ENCODE peak calls at places on chromosomes 1 and 21, in seven cellular contexts. X is NCI-H1105, Y is heart right ventricle, F is fibroblast of the aortic adventitia, A is skeletal muscle cell, B is adrenal gland, H is HFFc6. R is an unnamed sample.

GRCh38 chr1:47894718-47895393 is 102.3 kb downstream of the TRABD2B start:
- DNase-seq in B (peak; percentile 94), Y (no peak), A (no peak), H (no peak), F (no peak), X (no peak), R (no peak)

GRCh38 chr1:89822999-89823628 is 2.3 kb downstream of the LRRC8D start:
- DNase-seq in X (no peak), A (no peak), F (peak; percentile 72), B (no peak), Y (no peak), H (peak; percentile 13), R (no peak)

GRCh38 chr1:212106286-212106792 is 70.8 kb downstream of the DTL start:
- DNase-seq in H (no peak), A (no peak), X (no peak), B (no peak), Y (no peak), F (no peak), R (no peak)

GRCh38 chr21:17491716-17492414 is 21.0 kb upstream of the CXADR start:
- DNase-seq in A (peak; percentile 98), H (peak; percentile 94), Y (no peak), B (peak; percentile 67), X (no peak), F (peak; percentile 98), R (no peak)

GRCh38 chr21:45855248-45855801 is 126.2 kb upstream of the COL6A1 start:
- DNase-seq in H (no peak), X (no peak), F (no peak), Y (no peak), A (no peak), B (no peak), R (no peak)

GRCh38 chr21:26845750-26846035 is 484 bp upstream of the ADAMTS1 start:
- DNase-seq in H (no peak), A (no peak), X (no peak), B (no peak), Y (no peak), F (no peak), R (no peak)

GRCh38 chr1:167863921-167864279 is 50.0 kb downstream of the ADCY10 start:
- DNase-seq in B (no peak), A (no peak), F (no peak), Y (no peak), X (no peak), H (no peak), R (no peak)

GRCh38 chr1:51926171-51926812 is 47.8 kb upstream of the NRDC start:
- DNase-seq in F (peak; percentile 74), X (no peak), H (peak; percentile 79), B (no peak), Y (no peak), A (no peak), R (no peak)

GRCh38 chr1:4673494-4673893 is 19.1 kb downstream of the AJAP1 start:
- DNase-seq in F (no peak), A (no peak), H (no peak), X (no peak), B (no peak), Y (no peak), R (no peak)

GRCh38 chr1:234907585-234908457 is 220.8 kb downstream of the TOMM20 start:
- DNase-seq in X (no peak), F (peak; percentile 97), Y (no peak), H (peak; percentile 67), B (no peak), A (peak; percentile 63), R (no peak)

GRCh38 chr21:16420086-16420724 is 690.4 kb downstream of the USP25 start:
- DNase-seq in X (peak; percentile 79), Y (no peak), B (peak; percentile 42), H (no peak), F (peak; percentile 77), A (no peak), R (no peak)

GRCh38 chr1:39104158-39105060 is 78.3 kb downstream of the NDUFS5 start:
- DNase-seq in B (peak; percentile 46), Y (no peak), X (no peak), A (no peak), F (peak; percentile 46), H (no peak), R (no peak)

GRCh38 chr1:220841293-220841692 is 38.0 kb upstream of the HLX start:
- DNase-seq in F (no peak), Y (no peak), X (no peak), A (no peak), B (no peak), H (no peak), R (no peak)

GRCh38 chr1:68401506-68401905 is 48.2 kb downstream of the RPE65 start:
- DNase-seq in Y (no peak), A (no peak), H (no peak), B (no peak), F (no peak), X (no peak), R (no peak)

GRCh38 chr1:15885701-15886612 is 38.5 kb downstream of the SPEN start:
- DNase-seq in F (peak; percentile 96), B (peak; percentile 98), Y (peak; percentile 96), X (peak; percentile 96), A (peak; percentile 89), H (peak; percentile 90), R (peak; percentile 97)

GRCh38 chr1:228765543-228765942 is 30.3 kb downstream of the RHOU start:
- DNase-seq in F (no peak), H (no peak), Y (no peak), X (no peak), A (no peak), B (no peak), R (peak; percentile 17)

GRCh38 chr1:106571109-106571508 is 485.4 kb upstream of the PRMT6 start:
- DNase-seq in A (peak; percentile 46), H (no peak), X (no peak), Y (no peak), B (no peak), F (peak; percentile 2), R (no peak)

GRCh38 chr1:175597969-175598765 is 145.2 kb downstream of the TNR start:
- DNase-seq in X (no peak), H (peak; percentile 2), B (no peak), F (no peak), Y (no peak), A (peak; percentile 15), R (no peak)

GRCh38 chr1:6497215-6497866 is 5.9 kb upstream of the PLEKHG5 start:
- DNase-seq in A (no peak), Y (peak; percentile 65), X (peak; percentile 51), H (peak; percentile 19), F (peak; percentile 41), B (peak; percentile 76), R (peak; percentile 85)

GRCh38 chr21:35779690-35780570 is 280.4 kb downstream of the SETD4 start:
- DNase-seq in B (peak; percentile 8), H (peak; percentile 94), Y (no peak), X (no peak), A (peak; percentile 82), F (peak; percentile 79), R (peak; percentile 32)

GRCh38 chr21:41830764-41831452 is 48.2 kb downstream of the PRDM15 start:
- DNase-seq in X (no peak), H (no peak), A (no peak), F (no peak), Y (no peak), B (no peak), R (no peak)

GRCh38 chr1:244794071-244794470 is 41.4 kb upstream of the COX20 start:
- DNase-seq in A (no peak), H (no peak), F (no peak), B (no peak), X (no peak), Y (no peak), R (no peak)

GRCh38 chr1:208599063-208599462 is 354.9 kb upstream of the PLXNA2 start:
- DNase-seq in X (no peak), H (no peak), B (no peak), F (no peak), Y (no peak), A (no peak), R (no peak)

GRCh38 chr1:228352677-228353481 is 53.8 kb downstream of the TRIM11 start:
- DNase-seq in H (no peak), B (peak; percentile 1), F (no peak), Y (peak; percentile 11), X (no peak), A (no peak), R (peak; percentile 60)

GRCh38 chr1:168455764-168456163 is 88.0 kb downstream of the XCL2 start:
- DNase-seq in B (no peak), H (peak; percentile 24), F (no peak), A (no peak), X (no peak), Y (no peak), R (no peak)

GRCh38 chr21:29730281-29730680 is 209.5 kb downstream of the GRIK1 start:
- DNase-seq in A (no peak), Y (no peak), X (no peak), F (peak; percentile 40), B (no peak), H (no peak), R (no peak)

GRCh38 chr1:151238467-151238739 is 16.1 kb upstream of the PSMD4 start:
- DNase-seq in A (peak; percentile 74), Y (no peak), X (no peak), F (peak; percentile 88), B (no peak), H (peak; percentile 85), R (no peak)

GRCh38 chr1:119108993-119109392 is 31.5 kb downstream of the WARS2 start:
- DNase-seq in H (no peak), B (no peak), X (no peak), A (peak; percentile 49), F (no peak), Y (no peak), R (no peak)

GRCh38 chr1:100734716-100735115 is 15.2 kb downstream of the VCAM1 start:
- DNase-seq in Y (no peak), H (peak; percentile 49), X (no peak), B (no peak), A (peak; percentile 37), F (peak; percentile 96), R (no peak)